ENCODE peak calls at places on chromosomes 16 and 17, in eight cellular contexts. One of them, this sample, is unnamed.

GRCh38 chr16:56634715-56635440 is 2.4 kb downstream of the MT1M start:
- DNase-seq in AG04450: no peak
- DNase-seq in HFFc6: no peak
- DNase-seq in fibroblast of mammary gland: no peak
- DNase-seq in H9: peak
- DNase-seq in fibroblast of lung: no peak
- DNase-seq in Caco-2: no peak
- DNase-seq in GM20000: no peak
- DNase-seq in this sample: no peak

GRCh38 chr17:56785396-56785795 is 48.3 kb downstream of the C17orf67 start:
- DNase-seq in GM20000: no peak
- DNase-seq in fibroblast of mammary gland: peak
- DNase-seq in HFFc6: peak
- DNase-seq in fibroblast of lung: peak
- DNase-seq in H9: no peak
- DNase-seq in AG04450: no peak
- DNase-seq in Caco-2: no peak
- DNase-seq in this sample: peak

GRCh38 chr16:28873543-28874201 is 4.6 kb upstream of the ATP2A1 start:
- DNase-seq in AG04450: no peak
- DNase-seq in Caco-2: peak
- DNase-seq in GM20000: peak
- DNase-seq in fibroblast of lung: no peak
- DNase-seq in HFFc6: no peak
- DNase-seq in fibroblast of mammary gland: peak
- DNase-seq in H9: peak
- DNase-seq in this sample: no peak

GRCh38 chr17:44942456-44942855 is 5.1 kb downstream of the KIF18B start:
- DNase-seq in fibroblast of mammary gland: no peak
- DNase-seq in H9: no peak
- DNase-seq in fibroblast of lung: no peak
- DNase-seq in HFFc6: no peak
- DNase-seq in GM20000: no peak
- DNase-seq in Caco-2: no peak
- DNase-seq in AG04450: no peak
- DNase-seq in this sample: no peak

GRCh38 chr17:2418572-2418971 is 17.7 kb upstream of the MNT start:
- DNase-seq in Caco-2: no peak
- DNase-seq in H9: no peak
- DNase-seq in GM20000: no peak
- DNase-seq in fibroblast of mammary gland: no peak
- DNase-seq in AG04450: no peak
- DNase-seq in HFFc6: no peak
- DNase-seq in fibroblast of lung: no peak
- DNase-seq in this sample: no peak

GRCh38 chr16:20072524-20073202 is 1.0 kb downstream of the GPR139 start:
- DNase-seq in fibroblast of mammary gland: no peak
- DNase-seq in H9: no peak
- DNase-seq in GM20000: no peak
- DNase-seq in Caco-2: no peak
- DNase-seq in fibroblast of lung: no peak
- DNase-seq in HFFc6: no peak
- DNase-seq in AG04450: no peak
- DNase-seq in this sample: no peak

GRCh38 chr17:1714980-1715802 is 5.0 kb upstream of the TLCD2 start:
- DNase-seq in fibroblast of mammary gland: peak
- DNase-seq in GM20000: no peak
- DNase-seq in AG04450: peak
- DNase-seq in Caco-2: peak
- DNase-seq in fibroblast of lung: peak
- DNase-seq in H9: peak
- DNase-seq in HFFc6: peak
- DNase-seq in this sample: peak

GRCh38 chr16:75288596-75289120 is 37.2 kb upstream of the BCAR1 start:
- DNase-seq in AG04450: no peak
- DNase-seq in Caco-2: no peak
- DNase-seq in fibroblast of mammary gland: no peak
- DNase-seq in H9: no peak
- DNase-seq in fibroblast of lung: no peak
- DNase-seq in GM20000: no peak
- DNase-seq in HFFc6: no peak
- DNase-seq in this sample: no peak

GRCh38 chr16:60818471-60818870 is 1217.8 kb downstream of the CDH8 start:
- DNase-seq in fibroblast of mammary gland: no peak
- DNase-seq in AG04450: no peak
- DNase-seq in Caco-2: no peak
- DNase-seq in GM20000: no peak
- DNase-seq in H9: no peak
- DNase-seq in fibroblast of lung: peak
- DNase-seq in HFFc6: no peak
- DNase-seq in this sample: no peak

GRCh38 chr17:4942760-4943508 is 2.9 kb downstream of the RNF167 start:
- DNase-seq in HFFc6: no peak
- DNase-seq in Caco-2: no peak
- DNase-seq in GM20000: no peak
- DNase-seq in H9: no peak
- DNase-seq in fibroblast of mammary gland: peak
- DNase-seq in fibroblast of lung: no peak
- DNase-seq in AG04450: no peak
- DNase-seq in this sample: no peak

GRCh38 chr17:75524971-75525805 is at the start of gene LLGL2:
- DNase-seq in Caco-2: peak
- DNase-seq in fibroblast of lung: peak
- DNase-seq in GM20000: peak
- DNase-seq in HFFc6: no peak
- DNase-seq in H9: peak
- DNase-seq in AG04450: no peak
- DNase-seq in fibroblast of mammary gland: no peak
- DNase-seq in this sample: no peak

GRCh38 chr16:81492965-81493754 is 48.6 kb downstream of the CMIP start:
- DNase-seq in fibroblast of mammary gland: no peak
- DNase-seq in H9: no peak
- DNase-seq in GM20000: no peak
- DNase-seq in Caco-2: no peak
- DNase-seq in fibroblast of lung: no peak
- DNase-seq in HFFc6: no peak
- DNase-seq in AG04450: no peak
- DNase-seq in this sample: no peak

DNA sequence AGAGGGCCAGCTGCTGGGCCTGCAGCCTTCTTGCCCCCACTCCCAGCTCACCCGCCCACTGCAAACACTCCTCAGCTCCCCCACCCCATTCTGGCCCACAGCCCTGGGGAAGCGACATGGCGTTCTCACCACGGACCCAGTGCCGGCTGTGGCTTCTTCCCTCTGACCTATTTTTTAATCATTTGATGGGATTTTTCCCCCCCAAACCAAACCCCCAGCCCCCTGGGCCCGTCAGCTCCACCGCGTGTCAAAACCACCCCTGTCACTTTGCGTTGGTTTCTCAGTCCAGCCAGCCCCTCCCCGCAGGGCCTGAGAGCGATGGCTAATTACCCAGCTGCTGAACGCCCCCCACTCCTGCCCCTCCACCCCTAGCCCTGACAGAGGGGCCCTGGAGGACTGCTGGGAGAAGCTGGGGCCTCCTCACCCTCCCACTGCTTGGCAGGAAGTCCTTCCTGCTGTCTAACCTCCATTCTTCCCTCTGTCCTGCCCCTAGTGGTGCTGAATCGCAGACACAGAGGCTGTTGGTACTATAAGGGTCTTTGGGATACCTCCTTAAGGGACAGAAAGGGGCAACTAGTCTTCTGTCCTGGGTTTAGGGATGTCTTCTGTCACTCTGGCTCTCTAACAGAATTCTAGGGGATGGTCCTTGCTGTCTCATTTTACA is 7.5 kb upstream of the TBX21 start:
- DNase-seq in AG04450: no peak
- DNase-seq in GM20000: no peak
- DNase-seq in fibroblast of lung: no peak
- DNase-seq in fibroblast of mammary gland: no peak
- DNase-seq in HFFc6: no peak
- DNase-seq in H9: no peak
- DNase-seq in Caco-2: no peak
- DNase-seq in this sample: no peak
- TF ChIP-seq CTCF in AG04450: peak
- TF ChIP-seq CTCF in GM20000: no peak
- TF ChIP-seq CTCF in fibroblast of lung: peak
- TF ChIP-seq CTCF in fibroblast of mammary gland: peak
- TF ChIP-seq CTCF in HFFc6: peak
- TF ChIP-seq CTCF in H9: peak
- TF ChIP-seq CTCF in Caco-2: peak
- TF ChIP-seq CTCF in this sample: no peak

DNA sequence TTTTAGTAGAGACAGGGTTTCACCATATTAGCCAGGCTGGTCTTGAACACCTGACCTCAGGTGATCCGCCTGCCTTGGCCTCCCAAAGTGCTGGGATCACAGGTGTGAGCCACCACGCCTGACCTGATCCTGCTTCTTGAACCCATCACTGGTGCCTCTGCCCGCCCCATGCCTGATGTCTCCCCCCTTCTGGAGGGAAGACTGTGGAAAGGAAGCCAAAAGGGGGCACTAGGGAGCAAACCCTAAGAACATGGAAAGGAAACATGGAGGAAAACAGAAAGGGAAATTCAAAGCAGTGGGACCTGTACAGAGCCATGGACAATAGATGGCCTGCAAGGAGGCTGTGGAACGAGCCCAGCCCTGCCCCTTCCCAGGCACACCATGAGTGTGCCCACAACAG is 31.1 kb upstream of the FASN start:
- DNase-seq in fibroblast of lung: no peak
- DNase-seq in AG04450: no peak
- DNase-seq in HFFc6: no peak
- DNase-seq in fibroblast of mammary gland: no peak
- DNase-seq in GM20000: no peak
- DNase-seq in H9: no peak
- DNase-seq in Caco-2: no peak
- DNase-seq in this sample: no peak
- TF ChIP-seq CTCF in fibroblast of lung: peak
- TF ChIP-seq CTCF in AG04450: peak
- TF ChIP-seq CTCF in HFFc6: peak
- TF ChIP-seq CTCF in fibroblast of mammary gland: peak
- TF ChIP-seq CTCF in GM20000: peak
- TF ChIP-seq CTCF in H9: peak
- TF ChIP-seq CTCF in Caco-2: no peak
- TF ChIP-seq CTCF in this sample: no peak

DNA sequence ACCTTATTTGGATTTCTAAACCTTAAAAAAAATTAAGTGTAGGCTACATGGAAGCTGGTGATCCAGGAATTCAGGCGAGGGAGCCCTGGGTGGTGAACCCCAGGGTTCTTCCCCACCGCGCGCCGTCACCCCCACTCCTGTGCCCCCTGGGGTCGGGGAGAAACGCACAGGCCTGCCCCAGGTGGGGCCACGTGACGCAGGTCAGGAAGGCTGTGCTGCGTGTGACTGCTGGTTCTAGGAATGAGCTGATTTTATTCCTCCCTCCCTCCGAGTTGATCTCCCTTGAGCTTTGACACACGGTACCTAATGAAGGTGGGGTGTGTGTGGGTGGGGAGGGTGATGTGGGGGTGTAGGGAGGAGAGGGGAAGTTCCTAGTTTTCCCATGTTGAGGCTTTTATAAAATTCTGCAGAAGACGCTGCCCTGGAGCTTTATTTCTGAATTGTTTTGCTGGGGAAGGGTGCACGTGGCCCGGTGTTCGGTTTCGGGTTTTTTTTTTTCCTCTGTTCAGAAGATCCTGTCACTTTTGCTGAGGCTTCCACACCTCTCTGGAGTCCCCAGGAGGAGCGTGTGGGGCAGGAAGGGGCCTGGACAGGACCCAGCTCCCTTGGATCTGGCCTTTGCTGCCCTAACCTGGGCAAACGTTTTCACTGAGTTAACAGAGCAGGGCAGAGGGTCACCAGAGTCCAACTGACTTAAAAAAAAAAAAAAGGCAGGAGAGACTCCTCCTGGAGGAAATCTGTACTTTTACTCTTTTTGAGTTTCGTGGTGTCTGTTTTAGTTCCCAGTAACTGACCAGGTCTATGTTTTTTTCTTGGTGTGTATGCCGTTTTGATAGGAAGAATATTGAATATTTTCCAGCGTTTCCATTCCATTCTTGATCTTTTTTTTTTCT is 55.8 kb upstream of the GSE1 start:
- DNase-seq in Caco-2: peak
- DNase-seq in GM20000: peak
- DNase-seq in fibroblast of lung: no peak
- DNase-seq in AG04450: no peak
- DNase-seq in HFFc6: no peak
- DNase-seq in fibroblast of mammary gland: no peak
- DNase-seq in H9: no peak
- DNase-seq in this sample: no peak
- TF ChIP-seq CTCF in Caco-2: peak
- TF ChIP-seq CTCF in GM20000: no peak
- TF ChIP-seq CTCF in fibroblast of lung: peak
- TF ChIP-seq CTCF in AG04450: peak
- TF ChIP-seq CTCF in HFFc6: peak
- TF ChIP-seq CTCF in fibroblast of mammary gland: peak
- TF ChIP-seq CTCF in H9: peak
- TF ChIP-seq CTCF in this sample: peak

GRCh38 chr17:3556905-3557767 is 476 bp downstream of the TRPV3 start:
- DNase-seq in Caco-2: no peak
- DNase-seq in H9: peak
- DNase-seq in HFFc6: no peak
- DNase-seq in AG04450: no peak
- DNase-seq in fibroblast of lung: no peak
- DNase-seq in GM20000: peak
- DNase-seq in fibroblast of mammary gland: no peak
- DNase-seq in this sample: no peak

GRCh38 chr17:3556239-3556904 is 1.2 kb downstream of the TRPV3 start:
- DNase-seq in fibroblast of mammary gland: no peak
- DNase-seq in AG04450: no peak
- DNase-seq in fibroblast of lung: no peak
- DNase-seq in Caco-2: no peak
- DNase-seq in GM20000: no peak
- DNase-seq in H9: peak
- DNase-seq in HFFc6: no peak
- DNase-seq in this sample: no peak

GRCh38 chr17:3557768-3558583 is at the start of gene TRPV3:
- DNase-seq in AG04450: no peak
- DNase-seq in Caco-2: no peak
- DNase-seq in HFFc6: no peak
- DNase-seq in H9: peak
- DNase-seq in GM20000: peak
- DNase-seq in fibroblast of mammary gland: peak
- DNase-seq in fibroblast of lung: peak
- DNase-seq in this sample: no peak

GRCh38 chr17:3558603-3559269 is 1.1 kb upstream of the TRPV3 start:
- DNase-seq in H9: peak
- DNase-seq in fibroblast of mammary gland: peak
- DNase-seq in AG04450: peak
- DNase-seq in Caco-2: no peak
- DNase-seq in GM20000: peak
- DNase-seq in HFFc6: peak
- DNase-seq in fibroblast of lung: peak
- DNase-seq in this sample: no peak

DNA sequence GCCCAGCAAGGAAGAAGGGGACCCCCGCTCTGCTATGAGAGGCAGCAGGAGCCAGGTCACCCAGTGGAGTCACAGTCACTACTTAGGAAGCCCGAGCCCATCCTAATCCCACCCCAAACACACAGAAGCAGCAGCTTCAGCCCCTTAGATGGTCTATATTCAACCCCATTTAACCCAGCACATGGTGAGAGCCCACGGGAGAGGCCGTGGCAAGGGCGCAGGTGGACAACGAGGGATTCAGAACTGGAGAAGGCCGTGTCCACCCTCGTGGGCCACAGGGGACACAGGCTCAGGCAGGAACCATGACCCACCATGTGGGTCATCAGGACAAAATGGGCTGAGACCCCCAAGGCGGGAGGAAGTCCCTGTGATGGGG is 1.6 kb upstream of the TRPV3 start:
- DNase-seq in AG04450: no peak
- DNase-seq in fibroblast of mammary gland: no peak
- DNase-seq in GM20000: no peak
- DNase-seq in HFFc6: no peak
- DNase-seq in Caco-2: no peak
- DNase-seq in fibroblast of lung: no peak
- DNase-seq in H9: no peak
- DNase-seq in this sample: no peak
- TF ChIP-seq CTCF in AG04450: no peak
- TF ChIP-seq CTCF in fibroblast of mammary gland: no peak
- TF ChIP-seq CTCF in GM20000: no peak
- TF ChIP-seq CTCF in HFFc6: no peak
- TF ChIP-seq CTCF in Caco-2: no peak
- TF ChIP-seq CTCF in fibroblast of lung: no peak
- TF ChIP-seq CTCF in H9: no peak
- TF ChIP-seq CTCF in this sample: no peak

This sample was measured in AG09319.